ENCODE peak calls at places on chromosomes 16 and 17, in six cellular contexts. One of them, this sample, is unnamed.

GRCh38 chr17:50181155-50181554 is 15.3 kb downstream of the SGCA start:
- DNase-seq in effector memory CD4-positive, alpha-beta T cell: no peak
- DNase-seq in heart right ventricle: no peak
- DNase-seq in Caco-2: no peak
- DNase-seq in neuronal stem cell: no peak
- DNase-seq in testis: no peak
- DNase-seq in this sample: no peak

GRCh38 chr16:23950898-23951297 is 115.1 kb downstream of the PRKCB start:
- DNase-seq in effector memory CD4-positive, alpha-beta T cell: no peak
- DNase-seq in heart right ventricle: no peak
- DNase-seq in Caco-2: no peak
- DNase-seq in neuronal stem cell: no peak
- DNase-seq in testis: no peak
- DNase-seq in this sample: no peak

GRCh38 chr17:32142857-32143524 is 689 bp downstream of the RHOT1 start:
- DNase-seq in effector memory CD4-positive, alpha-beta T cell: no peak
- DNase-seq in heart right ventricle: peak; percentile 48
- DNase-seq in Caco-2: peak; percentile 91
- DNase-seq in neuronal stem cell: peak; percentile 39
- DNase-seq in testis: peak; percentile 74
- DNase-seq in this sample: peak; percentile 75

GRCh38 chr17:48850792-48851325 is 20.0 kb downstream of the CALCOCO2 start:
- DNase-seq in effector memory CD4-positive, alpha-beta T cell: no peak
- DNase-seq in heart right ventricle: no peak
- DNase-seq in Caco-2: no peak
- DNase-seq in neuronal stem cell: no peak
- DNase-seq in testis: no peak
- DNase-seq in this sample: no peak

GRCh38 chr17:75289832-75290337 is 652 bp upstream of the SLC25A19 start:
- DNase-seq in effector memory CD4-positive, alpha-beta T cell: peak; percentile 64
- DNase-seq in heart right ventricle: peak; percentile 39
- DNase-seq in Caco-2: no peak
- DNase-seq in neuronal stem cell: no peak
- DNase-seq in testis: peak; percentile 75
- DNase-seq in this sample: peak; percentile 78

GRCh38 chr16:28180660-28181556 is 30.9 kb downstream of the XPO6 start:
- DNase-seq in effector memory CD4-positive, alpha-beta T cell: no peak
- DNase-seq in heart right ventricle: no peak
- DNase-seq in Caco-2: no peak
- DNase-seq in neuronal stem cell: no peak
- DNase-seq in testis: no peak
- DNase-seq in this sample: no peak

GRCh38 chr16:54585094-54585493 is 298.5 kb upstream of the IRX3 start:
- DNase-seq in effector memory CD4-positive, alpha-beta T cell: no peak
- DNase-seq in heart right ventricle: no peak
- DNase-seq in Caco-2: no peak
- DNase-seq in neuronal stem cell: no peak
- DNase-seq in testis: no peak
- DNase-seq in this sample: no peak

GRCh38 chr17:34568953-34569352 is 10.4 kb upstream of the TMEM132E start:
- DNase-seq in effector memory CD4-positive, alpha-beta T cell: no peak
- DNase-seq in heart right ventricle: no peak
- DNase-seq in Caco-2: no peak
- DNase-seq in neuronal stem cell: no peak
- DNase-seq in testis: no peak
- DNase-seq in this sample: no peak

GRCh38 chr17:81994593-81995462 is 17.4 kb downstream of the ASPSCR1 start:
- DNase-seq in effector memory CD4-positive, alpha-beta T cell: no peak
- DNase-seq in heart right ventricle: no peak
- DNase-seq in Caco-2: no peak
- DNase-seq in neuronal stem cell: no peak
- DNase-seq in testis: no peak
- DNase-seq in this sample: no peak

GRCh38 chr16:54286067-54286329 is 589 bp downstream of the IRX3 start:
- DNase-seq in effector memory CD4-positive, alpha-beta T cell: no peak
- DNase-seq in heart right ventricle: no peak
- DNase-seq in Caco-2: no peak
- DNase-seq in neuronal stem cell: no peak
- DNase-seq in testis: no peak
- DNase-seq in this sample: no peak

GRCh38 chr17:31339906-31340661 is 18.7 kb upstream of the EVI2A start:
- DNase-seq in effector memory CD4-positive, alpha-beta T cell: no peak
- DNase-seq in heart right ventricle: no peak
- DNase-seq in Caco-2: no peak
- DNase-seq in neuronal stem cell: no peak
- DNase-seq in testis: no peak
- DNase-seq in this sample: no peak

GRCh38 chr16:19130852-19131808 is 17.4 kb downstream of the ITPRIPL2 start:
- DNase-seq in effector memory CD4-positive, alpha-beta T cell: no peak
- DNase-seq in heart right ventricle: peak; percentile 39
- DNase-seq in Caco-2: no peak
- DNase-seq in neuronal stem cell: no peak
- DNase-seq in testis: peak; percentile 31
- DNase-seq in this sample: no peak

GRCh38 chr17:68763551-68763950 is 162.4 kb upstream of the FAM20A start:
- DNase-seq in effector memory CD4-positive, alpha-beta T cell: no peak
- DNase-seq in heart right ventricle: no peak
- DNase-seq in Caco-2: no peak
- DNase-seq in neuronal stem cell: no peak
- DNase-seq in testis: no peak
- DNase-seq in this sample: no peak

GRCh38 chr17:37710344-37710886 is 34.4 kb downstream of the HNF1B start:
- DNase-seq in effector memory CD4-positive, alpha-beta T cell: no peak
- DNase-seq in heart right ventricle: no peak
- DNase-seq in Caco-2: peak; percentile 99
- DNase-seq in neuronal stem cell: peak; percentile 68
- DNase-seq in testis: peak; percentile 43
- DNase-seq in this sample: no peak

GRCh38 chr16:86398622-86399021 is 111.7 kb upstream of the FOXF1 start:
- DNase-seq in effector memory CD4-positive, alpha-beta T cell: no peak
- DNase-seq in heart right ventricle: no peak
- DNase-seq in Caco-2: no peak
- DNase-seq in neuronal stem cell: no peak
- DNase-seq in testis: no peak
- DNase-seq in this sample: no peak

GRCh38 chr16:74160759-74161158 is 135.9 kb upstream of the PSMD7 start:
- DNase-seq in effector memory CD4-positive, alpha-beta T cell: no peak
- DNase-seq in heart right ventricle: no peak
- DNase-seq in Caco-2: no peak
- DNase-seq in neuronal stem cell: no peak
- DNase-seq in testis: no peak
- DNase-seq in this sample: no peak

GRCh38 chr16:74998481-74999207 is at the start of gene ZNRF1:
- DNase-seq in effector memory CD4-positive, alpha-beta T cell: peak; percentile 59
- DNase-seq in heart right ventricle: peak; percentile 90
- DNase-seq in Caco-2: peak; percentile 92
- DNase-seq in neuronal stem cell: peak; percentile 87
- DNase-seq in testis: peak; percentile 83
- DNase-seq in this sample: peak; percentile 64

GRCh38 chr16:4981473-4981872 is 23.3 kb downstream of the SEC14L5 start:
- DNase-seq in effector memory CD4-positive, alpha-beta T cell: no peak
- DNase-seq in heart right ventricle: no peak
- DNase-seq in Caco-2: no peak
- DNase-seq in neuronal stem cell: no peak
- DNase-seq in testis: no peak
- DNase-seq in this sample: no peak

GRCh38 chr17:82684207-82684903 is 14.1 kb downstream of the RAB40B start:
- DNase-seq in effector memory CD4-positive, alpha-beta T cell: no peak
- DNase-seq in heart right ventricle: no peak
- DNase-seq in Caco-2: no peak
- DNase-seq in neuronal stem cell: no peak
- DNase-seq in testis: no peak
- DNase-seq in this sample: peak; percentile 71

GRCh38 chr16:85321856-85322271 is 209.6 kb upstream of the CIBAR2 start:
- DNase-seq in effector memory CD4-positive, alpha-beta T cell: no peak
- DNase-seq in heart right ventricle: peak; percentile 95
- DNase-seq in Caco-2: no peak
- DNase-seq in neuronal stem cell: no peak
- DNase-seq in testis: peak; percentile 97
- DNase-seq in this sample: peak; percentile 74

GRCh38 chr17:35022536-35023063 is 40.9 kb downstream of the RFFL start:
- DNase-seq in effector memory CD4-positive, alpha-beta T cell: peak; percentile 65
- DNase-seq in heart right ventricle: peak; percentile 52
- DNase-seq in Caco-2: no peak
- DNase-seq in neuronal stem cell: no peak
- DNase-seq in testis: peak; percentile 23
- DNase-seq in this sample: peak; percentile 73

GRCh38 chr16:30002614-30003346 is 6.7 kb downstream of the INO80E start:
- DNase-seq in effector memory CD4-positive, alpha-beta T cell: no peak
- DNase-seq in heart right ventricle: no peak
- DNase-seq in Caco-2: no peak
- DNase-seq in neuronal stem cell: no peak
- DNase-seq in testis: no peak
- DNase-seq in this sample: no peak

GRCh38 chr16:578870-579405 is 9.2 kb downstream of the PIGQ start:
- DNase-seq in effector memory CD4-positive, alpha-beta T cell: peak; percentile 41
- DNase-seq in heart right ventricle: peak; percentile 75
- DNase-seq in Caco-2: no peak
- DNase-seq in neuronal stem cell: peak; percentile 71
- DNase-seq in testis: peak; percentile 73
- DNase-seq in this sample: peak; percentile 89

GRCh38 chr16:68215302-68215701 is 20.6 kb downstream of the ESRP2 start:
- DNase-seq in effector memory CD4-positive, alpha-beta T cell: no peak
- DNase-seq in heart right ventricle: no peak
- DNase-seq in Caco-2: no peak
- DNase-seq in neuronal stem cell: no peak
- DNase-seq in testis: no peak
- DNase-seq in this sample: no peak

GRCh38 chr17:42571435-42572225 is 4.7 kb downstream of the MLX start:
- DNase-seq in effector memory CD4-positive, alpha-beta T cell: no peak
- DNase-seq in heart right ventricle: no peak
- DNase-seq in Caco-2: no peak
- DNase-seq in neuronal stem cell: no peak
- DNase-seq in testis: no peak
- DNase-seq in this sample: no peak

GRCh38 chr17:42565523-42566214 is 1.2 kb upstream of the MLX start:
- DNase-seq in effector memory CD4-positive, alpha-beta T cell: no peak
- DNase-seq in heart right ventricle: no peak
- DNase-seq in Caco-2: no peak
- DNase-seq in neuronal stem cell: no peak
- DNase-seq in testis: no peak
- DNase-seq in this sample: no peak

GRCh38 chr17:42566215-42566872 is 556 bp upstream of the MLX start:
- DNase-seq in effector memory CD4-positive, alpha-beta T cell: no peak
- DNase-seq in heart right ventricle: no peak
- DNase-seq in Caco-2: no peak
- DNase-seq in neuronal stem cell: no peak
- DNase-seq in testis: no peak
- DNase-seq in this sample: no peak

GRCh38 chr17:42566873-42567573 is at the start of gene MLX:
- DNase-seq in effector memory CD4-positive, alpha-beta T cell: peak; percentile 84
- DNase-seq in heart right ventricle: peak; percentile 97
- DNase-seq in Caco-2: peak; percentile 92
- DNase-seq in neuronal stem cell: peak; percentile 87
- DNase-seq in testis: peak; percentile 92
- DNase-seq in this sample: peak; percentile 97

GRCh38 chr17:42568341-42569111 is 1.6 kb downstream of the MLX start:
- DNase-seq in effector memory CD4-positive, alpha-beta T cell: no peak
- DNase-seq in heart right ventricle: no peak
- DNase-seq in Caco-2: no peak
- DNase-seq in neuronal stem cell: no peak
- DNase-seq in testis: no peak
- DNase-seq in this sample: no peak
- H3K36me3 ChIP-seq in effector memory CD4-positive, alpha-beta T cell: peaks cover 61% of the 10 kb centered on the region
- H3K36me3 ChIP-seq in heart right ventricle: peaks cover 70% of the 10 kb centered on the region
- H3K36me3 ChIP-seq in Caco-2: peaks cover 25% of the 10 kb centered on the region
- H3K36me3 ChIP-seq in neuronal stem cell: peaks cover 82% of the 10 kb centered on the region
- H3K36me3 ChIP-seq in testis: no peaks in the 10 kb centered on the region
- H3K36me3 ChIP-seq in this sample: no peaks in the 10 kb centered on the region

GRCh38 chr17:2749058-2749783 is at the start of gene CCDC92B:
- DNase-seq in effector memory CD4-positive, alpha-beta T cell: no peak
- DNase-seq in heart right ventricle: no peak
- DNase-seq in Caco-2: no peak
- DNase-seq in neuronal stem cell: peak; percentile 15
- DNase-seq in testis: no peak
- DNase-seq in this sample: no peak
- H3K4me3 ChIP-seq in effector memory CD4-positive, alpha-beta T cell: no peak within 1 kb of the TSS
- H3K4me3 ChIP-seq in heart right ventricle: peak within 1 kb of the TSS; percentile 35
- H3K4me3 ChIP-seq in Caco-2: peak within 1 kb of the TSS; percentile 22
- H3K4me3 ChIP-seq in neuronal stem cell: peak within 1 kb of the TSS; percentile 7
- H3K4me3 ChIP-seq in testis: peak within 1 kb of the TSS; percentile 43
- H3K4me3 ChIP-seq in this sample: no peak within 1 kb of the TSS

DNA sequence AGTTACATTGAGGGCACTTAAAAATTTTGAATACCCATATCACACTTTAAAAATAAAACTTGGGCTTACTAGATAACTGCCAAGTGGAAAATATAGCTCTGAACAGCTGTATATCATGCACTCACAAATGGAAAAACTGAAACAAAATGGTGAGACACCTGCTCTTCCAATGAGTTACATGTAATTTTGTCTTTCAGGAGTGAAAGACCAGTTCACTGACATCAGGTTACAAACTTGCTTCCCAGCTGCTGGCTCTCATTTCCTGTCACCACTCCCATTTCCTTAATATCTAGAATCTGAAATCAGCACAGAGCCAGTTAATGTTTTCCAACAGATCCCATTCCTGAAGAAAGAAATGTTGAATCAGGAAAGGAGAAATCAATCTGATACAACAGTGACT is 10.8 kb downstream of the CSNK2A2 start:
- DNase-seq in effector memory CD4-positive, alpha-beta T cell: no peak
- DNase-seq in heart right ventricle: no peak
- DNase-seq in Caco-2: no peak
- DNase-seq in neuronal stem cell: no peak
- DNase-seq in testis: no peak
- DNase-seq in this sample: no peak
- H3K36me3 ChIP-seq in effector memory CD4-positive, alpha-beta T cell: peaks cover 43% of the 10 kb centered on the region
- H3K36me3 ChIP-seq in heart right ventricle: peaks cover 100% of the 10 kb centered on the region
- H3K36me3 ChIP-seq in Caco-2: peaks cover 9% of the 10 kb centered on the region
- H3K36me3 ChIP-seq in neuronal stem cell: peaks cover 95% of the 10 kb centered on the region
- H3K36me3 ChIP-seq in testis: no peaks in the 10 kb centered on the region
- H3K36me3 ChIP-seq in this sample: no peaks in the 10 kb centered on the region

DNA sequence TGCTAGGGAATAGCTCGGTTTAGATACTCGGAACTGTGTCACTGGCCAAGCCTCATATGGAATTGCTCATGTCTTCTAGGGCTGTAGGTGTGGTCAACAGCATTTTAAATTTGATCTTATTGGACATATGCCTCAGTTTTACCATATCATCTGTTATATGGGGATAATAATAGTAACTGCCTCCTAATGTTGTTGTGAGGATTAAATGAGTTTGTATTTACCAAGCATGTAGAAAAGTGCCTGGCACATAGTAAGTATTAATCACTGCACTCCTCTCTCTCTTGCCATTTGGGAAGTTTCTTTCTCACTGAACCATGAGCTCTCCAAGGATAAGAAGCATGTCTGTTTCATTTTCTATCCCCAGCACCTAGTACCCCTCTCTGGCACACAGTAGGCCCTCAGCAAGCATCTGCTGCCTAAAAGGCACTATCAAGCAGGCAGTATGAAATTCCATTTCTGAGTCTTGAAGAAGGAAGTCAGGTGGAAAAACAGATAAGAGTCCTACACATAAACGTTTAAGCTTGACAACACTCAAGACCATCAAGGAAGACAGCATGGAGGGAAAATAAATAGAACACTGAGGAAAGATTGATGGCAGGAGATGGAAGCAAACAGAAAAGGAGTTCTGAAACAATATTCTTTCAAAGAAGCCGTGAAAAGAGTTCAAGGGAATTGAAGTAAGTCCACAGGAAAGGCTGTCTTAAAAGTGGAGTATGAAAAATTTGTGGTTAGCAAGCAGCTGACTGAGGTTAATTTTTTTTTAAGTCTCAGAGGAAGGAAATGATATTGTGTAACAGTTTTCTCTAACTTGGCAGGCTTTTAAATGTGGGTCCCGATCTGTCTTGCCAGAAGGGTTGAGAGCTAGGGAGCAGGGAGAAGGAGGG is 2.2 kb upstream of the ATP6V0A1 start:
- DNase-seq in effector memory CD4-positive, alpha-beta T cell: peak; percentile 7
- DNase-seq in heart right ventricle: no peak
- DNase-seq in Caco-2: no peak
- DNase-seq in neuronal stem cell: no peak
- DNase-seq in testis: peak; percentile 43
- DNase-seq in this sample: no peak
- H3K4me3 ChIP-seq in effector memory CD4-positive, alpha-beta T cell: peak overlapping the region; percentile 5
- H3K4me3 ChIP-seq in heart right ventricle: peak overlapping the region; percentile 27
- H3K4me3 ChIP-seq in Caco-2: no peak overlapping the region
- H3K4me3 ChIP-seq in neuronal stem cell: no peak overlapping the region
- H3K4me3 ChIP-seq in testis: no peak overlapping the region
- H3K4me3 ChIP-seq in this sample: no peak overlapping the region

This sample was measured in Peyer's patch.